ENCODE peak calls at places on chromosomes 16 and 17, in seven cellular contexts. One of them, this sample, is unnamed.

GRCh38 chr16:24125199-24125598 is 130.9 kb upstream of the CACNG3 start:
- DNase-seq in right atrium auricular region: no peak
- DNase-seq in iPS DF 6.9: peak
- DNase-seq in hepatocyte: no peak
- DNase-seq in stimulated activated CD8-positive, alpha-beta memory T cell treated with anti-CD3 and anti-CD28 coated beads, Interleukin-7, amount 100 ng/mL, for 1 hour: no peak
- DNase-seq in AG04449: no peak
- DNase-seq in left cardiac atrium: no peak
- DNase-seq in this sample: no peak

GRCh38 chr17:6753006-6753445 is 2.8 kb upstream of the XAF1 start:
- DNase-seq in right atrium auricular region: peak
- DNase-seq in iPS DF 6.9: no peak
- DNase-seq in hepatocyte: peak
- DNase-seq in stimulated activated CD8-positive, alpha-beta memory T cell treated with anti-CD3 and anti-CD28 coated beads, Interleukin-7, amount 100 ng/mL, for 1 hour: peak
- DNase-seq in AG04449: peak
- DNase-seq in left cardiac atrium: peak
- DNase-seq in this sample: peak

GRCh38 chr17:16933317-16934132 is 38.4 kb downstream of the TNFRSF13B start:
- DNase-seq in right atrium auricular region: no peak
- DNase-seq in iPS DF 6.9: no peak
- DNase-seq in hepatocyte: no peak
- DNase-seq in stimulated activated CD8-positive, alpha-beta memory T cell treated with anti-CD3 and anti-CD28 coated beads, Interleukin-7, amount 100 ng/mL, for 1 hour: no peak
- DNase-seq in AG04449: no peak
- DNase-seq in left cardiac atrium: peak
- DNase-seq in this sample: no peak

GRCh38 chr16:84893467-84893848 is 73.7 kb downstream of the CRISPLD2 start:
- DNase-seq in right atrium auricular region: no peak
- DNase-seq in iPS DF 6.9: no peak
- DNase-seq in hepatocyte: no peak
- DNase-seq in stimulated activated CD8-positive, alpha-beta memory T cell treated with anti-CD3 and anti-CD28 coated beads, Interleukin-7, amount 100 ng/mL, for 1 hour: no peak
- DNase-seq in AG04449: no peak
- DNase-seq in left cardiac atrium: no peak
- DNase-seq in this sample: no peak

GRCh38 chr16:85171809-85172464 is 59.7 kb upstream of the CIBAR2 start:
- DNase-seq in right atrium auricular region: no peak
- DNase-seq in iPS DF 6.9: no peak
- DNase-seq in hepatocyte: no peak
- DNase-seq in stimulated activated CD8-positive, alpha-beta memory T cell treated with anti-CD3 and anti-CD28 coated beads, Interleukin-7, amount 100 ng/mL, for 1 hour: no peak
- DNase-seq in AG04449: no peak
- DNase-seq in left cardiac atrium: peak
- DNase-seq in this sample: peak

GRCh38 chr17:8745586-8746500 is 1.2 kb upstream of the CCDC42 start:
- DNase-seq in right atrium auricular region: peak
- DNase-seq in iPS DF 6.9: peak
- DNase-seq in hepatocyte: peak
- DNase-seq in stimulated activated CD8-positive, alpha-beta memory T cell treated with anti-CD3 and anti-CD28 coated beads, Interleukin-7, amount 100 ng/mL, for 1 hour: peak
- DNase-seq in AG04449: no peak
- DNase-seq in left cardiac atrium: peak
- DNase-seq in this sample: no peak

GRCh38 chr17:75896360-75897075 is at the start of gene TRIM65:
- DNase-seq in right atrium auricular region: peak
- DNase-seq in iPS DF 6.9: no peak
- DNase-seq in hepatocyte: peak
- DNase-seq in stimulated activated CD8-positive, alpha-beta memory T cell treated with anti-CD3 and anti-CD28 coated beads, Interleukin-7, amount 100 ng/mL, for 1 hour: peak
- DNase-seq in AG04449: no peak
- DNase-seq in left cardiac atrium: peak
- DNase-seq in this sample: no peak

GRCh38 chr16:23145608-23146007 is 3.6 kb downstream of the USP31 start:
- DNase-seq in right atrium auricular region: no peak
- DNase-seq in iPS DF 6.9: no peak
- DNase-seq in hepatocyte: no peak
- DNase-seq in stimulated activated CD8-positive, alpha-beta memory T cell treated with anti-CD3 and anti-CD28 coated beads, Interleukin-7, amount 100 ng/mL, for 1 hour: no peak
- DNase-seq in AG04449: no peak
- DNase-seq in left cardiac atrium: no peak
- DNase-seq in this sample: no peak

GRCh38 chr17:77427471-77427991 is 286.8 kb downstream of the SEC14L1 start:
- DNase-seq in right atrium auricular region: peak
- DNase-seq in iPS DF 6.9: no peak
- DNase-seq in hepatocyte: peak
- DNase-seq in stimulated activated CD8-positive, alpha-beta memory T cell treated with anti-CD3 and anti-CD28 coated beads, Interleukin-7, amount 100 ng/mL, for 1 hour: no peak
- DNase-seq in AG04449: peak
- DNase-seq in left cardiac atrium: peak
- DNase-seq in this sample: no peak

GRCh38 chr17:71709974-71710373 is 410.8 kb upstream of the SOX9 start:
- DNase-seq in right atrium auricular region: no peak
- DNase-seq in iPS DF 6.9: no peak
- DNase-seq in hepatocyte: peak
- DNase-seq in stimulated activated CD8-positive, alpha-beta memory T cell treated with anti-CD3 and anti-CD28 coated beads, Interleukin-7, amount 100 ng/mL, for 1 hour: no peak
- DNase-seq in AG04449: no peak
- DNase-seq in left cardiac atrium: no peak
- DNase-seq in this sample: no peak

GRCh38 chr16:65950211-65950610 is 416.3 kb upstream of the CDH5 start:
- DNase-seq in right atrium auricular region: no peak
- DNase-seq in iPS DF 6.9: no peak
- DNase-seq in hepatocyte: peak
- DNase-seq in stimulated activated CD8-positive, alpha-beta memory T cell treated with anti-CD3 and anti-CD28 coated beads, Interleukin-7, amount 100 ng/mL, for 1 hour: no peak
- DNase-seq in AG04449: no peak
- DNase-seq in left cardiac atrium: no peak
- DNase-seq in this sample: no peak

GRCh38 chr16:30065943-30066881 is 652 bp downstream of the ALDOA start:
- DNase-seq in right atrium auricular region: no peak
- DNase-seq in iPS DF 6.9: no peak
- DNase-seq in hepatocyte: peak
- DNase-seq in stimulated activated CD8-positive, alpha-beta memory T cell treated with anti-CD3 and anti-CD28 coated beads, Interleukin-7, amount 100 ng/mL, for 1 hour: no peak
- DNase-seq in AG04449: no peak
- DNase-seq in left cardiac atrium: no peak
- DNase-seq in this sample: no peak

GRCh38 chr17:15262291-15263205 is 2.6 kb downstream of the PMP22 start:
- DNase-seq in right atrium auricular region: peak
- DNase-seq in iPS DF 6.9: no peak
- DNase-seq in hepatocyte: peak
- DNase-seq in stimulated activated CD8-positive, alpha-beta memory T cell treated with anti-CD3 and anti-CD28 coated beads, Interleukin-7, amount 100 ng/mL, for 1 hour: no peak
- DNase-seq in AG04449: no peak
- DNase-seq in left cardiac atrium: peak
- DNase-seq in this sample: no peak

GRCh38 chr16:78571880-78572279 is 472.4 kb downstream of the WWOX start:
- DNase-seq in right atrium auricular region: no peak
- DNase-seq in iPS DF 6.9: no peak
- DNase-seq in hepatocyte: no peak
- DNase-seq in stimulated activated CD8-positive, alpha-beta memory T cell treated with anti-CD3 and anti-CD28 coated beads, Interleukin-7, amount 100 ng/mL, for 1 hour: no peak
- DNase-seq in AG04449: no peak
- DNase-seq in left cardiac atrium: no peak
- DNase-seq in this sample: no peak

GRCh38 chr16:74611721-74612120 is 4.8 kb upstream of the GLG1 start:
- DNase-seq in right atrium auricular region: no peak
- DNase-seq in iPS DF 6.9: no peak
- DNase-seq in hepatocyte: no peak
- DNase-seq in stimulated activated CD8-positive, alpha-beta memory T cell treated with anti-CD3 and anti-CD28 coated beads, Interleukin-7, amount 100 ng/mL, for 1 hour: no peak
- DNase-seq in AG04449: no peak
- DNase-seq in left cardiac atrium: no peak
- DNase-seq in this sample: no peak

GRCh38 chr17:82391496-82392066 is 20.0 kb downstream of the UTS2R start:
- DNase-seq in right atrium auricular region: no peak
- DNase-seq in iPS DF 6.9: no peak
- DNase-seq in hepatocyte: no peak
- DNase-seq in stimulated activated CD8-positive, alpha-beta memory T cell treated with anti-CD3 and anti-CD28 coated beads, Interleukin-7, amount 100 ng/mL, for 1 hour: no peak
- DNase-seq in AG04449: no peak
- DNase-seq in left cardiac atrium: no peak
- DNase-seq in this sample: no peak

This sample was measured in glomerular endothelial cell.